ENCODE peak calls at places on chromosomes 1 and 21, in seven cellular contexts. One of them, this sample, is unnamed.

GRCh38 chr1:11176081-11176706 is 13.0 kb upstream of the ANGPTL7 start:
- DNase-seq in SK-N-SH: no peak
- DNase-seq in IMR-90: peak; percentile 33
- DNase-seq in K562: no peak
- DNase-seq in HepG2: no peak
- DNase-seq in GM12878: no peak
- DNase-seq in H1: no peak
- DNase-seq in this sample: no peak

GRCh38 chr1:16720403-16721223 is 19.7 kb upstream of the RNU1-4 start:
- DNase-seq in SK-N-SH: peak; percentile 25
- DNase-seq in IMR-90: no peak
- DNase-seq in K562: peak; percentile 38
- DNase-seq in HepG2: no peak
- DNase-seq in GM12878: no peak
- DNase-seq in H1: no peak
- DNase-seq in this sample: no peak

GRCh38 chr21:41879190-41879998 is at the start of gene PRDM15:
- DNase-seq in SK-N-SH: peak; percentile 94
- DNase-seq in IMR-90: peak; percentile 82
- DNase-seq in K562: peak; percentile 91
- DNase-seq in HepG2: peak; percentile 55
- DNase-seq in GM12878: no peak
- DNase-seq in H1: no peak
- DNase-seq in this sample: peak; percentile 81

GRCh38 chr1:177969109-177969508 is 749 bp downstream of the SEC16B start:
- DNase-seq in SK-N-SH: no peak
- DNase-seq in IMR-90: no peak
- DNase-seq in K562: no peak
- DNase-seq in HepG2: peak; percentile 28
- DNase-seq in GM12878: no peak
- DNase-seq in H1: no peak
- DNase-seq in this sample: no peak

GRCh38 chr1:229411434-229412055 is 22.3 kb downstream of the ACTA1 start:
- DNase-seq in SK-N-SH: no peak
- DNase-seq in IMR-90: no peak
- DNase-seq in K562: no peak
- DNase-seq in HepG2: no peak
- DNase-seq in GM12878: no peak
- DNase-seq in H1: no peak
- DNase-seq in this sample: no peak

GRCh38 chr1:228379666-228380065 is 27.0 kb downstream of the TRIM11 start:
- DNase-seq in SK-N-SH: no peak
- DNase-seq in IMR-90: no peak
- DNase-seq in K562: no peak
- DNase-seq in HepG2: no peak
- DNase-seq in GM12878: no peak
- DNase-seq in H1: no peak
- DNase-seq in this sample: no peak

GRCh38 chr21:14917762-14918161 is 147.0 kb downstream of the NRIP1 start:
- DNase-seq in SK-N-SH: no peak
- DNase-seq in IMR-90: no peak
- DNase-seq in K562: no peak
- DNase-seq in HepG2: no peak
- DNase-seq in GM12878: no peak
- DNase-seq in H1: no peak
- DNase-seq in this sample: no peak

GRCh38 chr1:202200112-202200548 is 6.5 kb downstream of the LGR6 start:
- DNase-seq in SK-N-SH: no peak
- DNase-seq in IMR-90: peak; percentile 6
- DNase-seq in K562: no peak
- DNase-seq in HepG2: no peak
- DNase-seq in GM12878: no peak
- DNase-seq in H1: no peak
- DNase-seq in this sample: peak; percentile 66

GRCh38 chr1:6971048-6971447 is 185.8 kb downstream of the CAMTA1 start:
- DNase-seq in SK-N-SH: peak; percentile 5
- DNase-seq in IMR-90: peak; percentile 43
- DNase-seq in K562: no peak
- DNase-seq in HepG2: no peak
- DNase-seq in GM12878: no peak
- DNase-seq in H1: no peak
- DNase-seq in this sample: no peak

GRCh38 chr1:227753999-227754764 is 18.9 kb downstream of the SNAP47 start:
- DNase-seq in SK-N-SH: no peak
- DNase-seq in IMR-90: peak; percentile 64
- DNase-seq in K562: peak; percentile 20
- DNase-seq in HepG2: no peak
- DNase-seq in GM12878: no peak
- DNase-seq in H1: no peak
- DNase-seq in this sample: no peak

GRCh38 chr1:176444286-176444685 is 18.7 kb upstream of the PAPPA2 start:
- DNase-seq in SK-N-SH: no peak
- DNase-seq in IMR-90: no peak
- DNase-seq in K562: no peak
- DNase-seq in HepG2: no peak
- DNase-seq in GM12878: no peak
- DNase-seq in H1: no peak
- DNase-seq in this sample: no peak

GRCh38 chr1:228083871-228084278 is 1.4 kb downstream of the ARF1 start:
- DNase-seq in SK-N-SH: no peak
- DNase-seq in IMR-90: peak; percentile 22
- DNase-seq in K562: peak; percentile 46
- DNase-seq in HepG2: no peak
- DNase-seq in GM12878: no peak
- DNase-seq in H1: no peak
- DNase-seq in this sample: no peak

GRCh38 chr21:34008618-34009017 is 64.8 kb upstream of the MRPS6 start:
- DNase-seq in SK-N-SH: no peak
- DNase-seq in IMR-90: no peak
- DNase-seq in K562: peak; percentile 24
- DNase-seq in HepG2: no peak
- DNase-seq in GM12878: no peak
- DNase-seq in H1: no peak
- DNase-seq in this sample: no peak

GRCh38 chr1:235741294-235741693 is 91.7 kb upstream of the GNG4 start:
- DNase-seq in SK-N-SH: no peak
- DNase-seq in IMR-90: peak; percentile 87
- DNase-seq in K562: no peak
- DNase-seq in HepG2: no peak
- DNase-seq in GM12878: no peak
- DNase-seq in H1: no peak
- DNase-seq in this sample: peak; percentile 44

GRCh38 chr1:19658186-19658585 is 6.5 kb upstream of the HTR6 start:
- DNase-seq in SK-N-SH: no peak
- DNase-seq in IMR-90: no peak
- DNase-seq in K562: no peak
- DNase-seq in HepG2: no peak
- DNase-seq in GM12878: no peak
- DNase-seq in H1: no peak
- DNase-seq in this sample: no peak

GRCh38 chr21:16258834-16259611 is 529.2 kb downstream of the USP25 start:
- DNase-seq in SK-N-SH: no peak
- DNase-seq in IMR-90: no peak
- DNase-seq in K562: no peak
- DNase-seq in HepG2: no peak
- DNase-seq in GM12878: no peak
- DNase-seq in H1: no peak
- DNase-seq in this sample: no peak

GRCh38 chr1:110258734-110259133 is 48.6 kb downstream of the KCNC4 start:
- DNase-seq in SK-N-SH: peak; percentile 70
- DNase-seq in IMR-90: peak; percentile 7
- DNase-seq in K562: no peak
- DNase-seq in HepG2: no peak
- DNase-seq in GM12878: no peak
- DNase-seq in H1: no peak
- DNase-seq in this sample: no peak

GRCh38 chr1:156276532-156276931 is 6.1 kb downstream of the SMG5 start:
- DNase-seq in SK-N-SH: no peak
- DNase-seq in IMR-90: no peak
- DNase-seq in K562: no peak
- DNase-seq in HepG2: no peak
- DNase-seq in GM12878: no peak
- DNase-seq in H1: no peak
- DNase-seq in this sample: no peak

GRCh38 chr21:31136891-31137290 is 98.6 kb upstream of the KRTAP19-8 start:
- DNase-seq in SK-N-SH: peak; percentile 42
- DNase-seq in IMR-90: peak; percentile 74
- DNase-seq in K562: peak; percentile 14
- DNase-seq in HepG2: no peak
- DNase-seq in GM12878: peak; percentile 47
- DNase-seq in H1: no peak
- DNase-seq in this sample: no peak

GRCh38 chr1:65001238-65001792 is 35.0 kb upstream of the JAK1 start:
- DNase-seq in SK-N-SH: no peak
- DNase-seq in IMR-90: peak; percentile 68
- DNase-seq in K562: peak; percentile 66
- DNase-seq in HepG2: no peak
- DNase-seq in GM12878: no peak
- DNase-seq in H1: no peak
- DNase-seq in this sample: no peak

GRCh38 chr1:24107462-24108225 is 4.3 kb downstream of the MYOM3 start:
- DNase-seq in SK-N-SH: no peak
- DNase-seq in IMR-90: peak; percentile 69
- DNase-seq in K562: no peak
- DNase-seq in HepG2: no peak
- DNase-seq in GM12878: no peak
- DNase-seq in H1: no peak
- DNase-seq in this sample: peak; percentile 61

GRCh38 chr1:99173282-99173681 is 91.0 kb upstream of the PLPPR4 start:
- DNase-seq in SK-N-SH: no peak
- DNase-seq in IMR-90: peak; percentile 3
- DNase-seq in K562: no peak
- DNase-seq in HepG2: no peak
- DNase-seq in GM12878: no peak
- DNase-seq in H1: no peak
- DNase-seq in this sample: no peak

GRCh38 chr1:99180343-99180808 is 83.9 kb upstream of the PLPPR4 start:
- DNase-seq in SK-N-SH: peak; percentile 25
- DNase-seq in IMR-90: peak; percentile 74
- DNase-seq in K562: peak; percentile 83
- DNase-seq in HepG2: peak; percentile 73
- DNase-seq in GM12878: peak; percentile 25
- DNase-seq in H1: peak; percentile 23
- DNase-seq in this sample: peak; percentile 17

GRCh38 chr1:99177465-99177864 is 86.8 kb upstream of the PLPPR4 start:
- DNase-seq in SK-N-SH: no peak
- DNase-seq in IMR-90: no peak
- DNase-seq in K562: no peak
- DNase-seq in HepG2: no peak
- DNase-seq in GM12878: no peak
- DNase-seq in H1: no peak
- DNase-seq in this sample: no peak

GRCh38 chr1:99173900-99174299 is 90.4 kb upstream of the PLPPR4 start:
- DNase-seq in SK-N-SH: no peak
- DNase-seq in IMR-90: no peak
- DNase-seq in K562: no peak
- DNase-seq in HepG2: no peak
- DNase-seq in GM12878: no peak
- DNase-seq in H1: no peak
- DNase-seq in this sample: no peak

GRCh38 chr1:99176753-99177152 is 87.5 kb upstream of the PLPPR4 start:
- DNase-seq in SK-N-SH: peak; percentile 39
- DNase-seq in IMR-90: peak; percentile 65
- DNase-seq in K562: no peak
- DNase-seq in HepG2: no peak
- DNase-seq in GM12878: no peak
- DNase-seq in H1: no peak
- DNase-seq in this sample: no peak
- TF ChIP-seq RAD21 in SK-N-SH: peak; percentile 36
- TF ChIP-seq RAD21 in IMR-90: no peak
- TF ChIP-seq RAD21 in K562: no peak
- TF ChIP-seq RAD21 in HepG2: no peak
- TF ChIP-seq RAD21 in GM12878: no peak
- TF ChIP-seq RAD21 in H1: no peak
- TF ChIP-seq RAD21 in this sample: no peak

GRCh38 chr21:32977216-32977615 is 48.5 kb upstream of the OLIG2 start:
- DNase-seq in SK-N-SH: no peak
- DNase-seq in IMR-90: no peak
- DNase-seq in K562: no peak
- DNase-seq in HepG2: no peak
- DNase-seq in GM12878: no peak
- DNase-seq in H1: no peak
- DNase-seq in this sample: no peak
- TF ChIP-seq USF2 in SK-N-SH: no peak
- TF ChIP-seq USF2 in IMR-90: no peak
- TF ChIP-seq USF2 in K562: no peak
- TF ChIP-seq USF2 in HepG2: no peak
- TF ChIP-seq USF2 in GM12878: no peak
- TF ChIP-seq USF2 in H1: no peak
- TF ChIP-seq USF2 in this sample: no peak

DNA sequence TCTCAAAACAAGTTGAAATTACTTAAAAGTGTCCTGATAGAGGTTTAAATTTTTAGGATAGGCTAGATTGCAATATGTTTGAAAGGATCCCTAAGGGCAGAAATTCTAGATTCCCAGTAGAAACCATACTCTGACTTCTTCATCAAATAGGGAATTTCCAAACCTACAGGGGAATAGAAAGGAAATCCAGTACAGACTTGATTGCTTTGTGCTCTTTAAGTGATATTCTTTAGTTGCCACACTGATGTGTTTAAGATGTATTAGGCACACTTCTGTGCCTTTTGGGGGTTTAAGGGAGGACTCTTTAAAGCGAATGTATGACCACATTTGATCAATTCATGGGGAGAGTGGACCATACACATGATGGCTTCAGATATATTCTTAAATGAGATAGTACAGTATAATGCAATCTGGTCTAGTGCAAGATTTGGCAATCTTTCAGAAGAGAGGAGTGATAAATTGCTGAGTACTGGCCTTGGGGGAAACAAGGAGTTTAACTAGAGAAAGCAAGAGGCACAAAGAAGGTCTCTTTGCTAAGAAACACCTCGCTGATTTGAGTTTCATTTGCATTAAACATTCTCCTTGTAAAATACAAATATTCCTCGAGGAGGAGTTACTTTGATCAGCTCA is 268.8 kb upstream of the NR5A2 start:
- DNase-seq in SK-N-SH: no peak
- DNase-seq in IMR-90: no peak
- DNase-seq in K562: no peak
- DNase-seq in HepG2: no peak
- DNase-seq in GM12878: no peak
- DNase-seq in H1: no peak
- DNase-seq in this sample: peak; percentile 18
- TF ChIP-seq RAD21 in SK-N-SH: no peak
- TF ChIP-seq RAD21 in IMR-90: no peak
- TF ChIP-seq RAD21 in K562: no peak
- TF ChIP-seq RAD21 in HepG2: no peak
- TF ChIP-seq RAD21 in GM12878: no peak
- TF ChIP-seq RAD21 in H1: no peak
- TF ChIP-seq RAD21 in this sample: no peak

DNA sequence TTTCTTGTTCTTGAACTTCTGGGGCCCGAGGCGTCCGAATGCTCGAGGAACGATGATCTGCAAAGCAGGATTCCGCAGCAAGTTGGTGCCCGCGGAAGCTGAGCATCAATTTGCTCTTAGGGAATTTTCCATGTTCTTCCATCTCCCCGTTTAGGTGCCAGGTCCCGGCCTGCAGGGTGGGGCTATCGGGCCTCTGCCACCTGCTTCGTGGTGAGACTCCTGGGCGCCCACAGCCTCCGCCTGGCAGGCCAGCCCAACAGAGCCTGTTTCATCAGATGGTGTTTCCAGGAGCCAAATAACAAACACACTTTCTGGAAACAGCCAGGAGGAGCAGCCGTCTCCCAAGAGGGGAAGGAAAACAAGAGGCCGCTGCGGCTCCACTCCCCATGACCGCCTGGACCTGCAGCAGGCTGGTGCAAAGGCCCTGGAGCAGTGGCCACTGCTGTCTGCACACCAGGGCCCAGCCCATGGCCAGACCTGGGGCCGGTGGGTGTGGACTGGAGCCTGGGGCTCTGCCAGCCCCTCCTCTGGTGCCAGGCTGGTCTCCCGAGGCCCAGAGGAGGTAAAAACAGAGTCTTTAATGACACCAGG is 54.8 kb downstream of the SLX9 start:
- DNase-seq in SK-N-SH: no peak
- DNase-seq in IMR-90: no peak
- DNase-seq in K562: no peak
- DNase-seq in HepG2: no peak
- DNase-seq in GM12878: no peak
- DNase-seq in H1: no peak
- DNase-seq in this sample: no peak
- TF ChIP-seq USF2 in SK-N-SH: no peak
- TF ChIP-seq USF2 in IMR-90: no peak
- TF ChIP-seq USF2 in K562: no peak
- TF ChIP-seq USF2 in HepG2: no peak
- TF ChIP-seq USF2 in GM12878: no peak
- TF ChIP-seq USF2 in H1: no peak
- TF ChIP-seq USF2 in this sample: no peak